ENCODE peak calls at places on chromosomes 1 and 21, in seven cellular contexts. Y is activated CD4-positive, alpha-beta T cell treated with anti-CD3 and anti-CD28 coated beads for 4 hours; J is GM04503; O is stromal cell of bone marrow; X is omental fat pad; T is ELF-1; S is stimulated activated CD8-positive, alpha-beta memory T cell treated with anti-CD3 and anti-CD28 coated beads, Interleukin-7, amount 100 ng/mL, for 1 hour. A is an unnamed sample.

GRCh38 chr1:24735619-24736375 is 9.4 kb upstream of the CLIC4 start:
- DNase-seq in Y (no peak), J (no peak), O (no peak), X (no peak), T (peak; percentile 60), S (no peak), A (no peak)

GRCh38 chr1:164706596-164706995 is 147.6 kb downstream of the PBX1 start:
- DNase-seq in Y (no peak), J (no peak), O (no peak), X (no peak), T (no peak), S (no peak), A (no peak)

GRCh38 chr21:44987301-44987885 is 47.6 kb downstream of the SLX9 start:
- DNase-seq in Y (no peak), J (no peak), O (no peak), X (no peak), T (no peak), S (no peak), A (no peak)

GRCh38 chr1:76901158-76901767 is 34.0 kb downstream of the ST6GALNAC5 start:
- DNase-seq in Y (peak; percentile 20), J (no peak), O (peak; percentile 42), X (no peak), T (peak; percentile 80), S (no peak), A (no peak)

GRCh38 chr1:208595745-208596144 is 351.6 kb upstream of the PLXNA2 start:
- DNase-seq in Y (no peak), J (peak; percentile 72), O (peak; percentile 25), X (no peak), T (peak; percentile 10), S (no peak), A (no peak)

GRCh38 chr1:70528591-70529333 is 117.7 kb downstream of the CTH start:
- DNase-seq in Y (no peak), J (peak; percentile 6), O (no peak), X (no peak), T (peak; percentile 42), S (no peak), A (no peak)

GRCh38 chr1:167455786-167456446 is 62.4 kb downstream of the CD247 start:
- DNase-seq in Y (peak; percentile 36), J (no peak), O (no peak), X (no peak), T (no peak), S (no peak), A (no peak)

GRCh38 chr1:156394835-156395461 is 25.9 kb downstream of the RHBG start:
- DNase-seq in Y (no peak), J (no peak), O (no peak), X (no peak), T (no peak), S (no peak), A (no peak)

GRCh38 chr1:91406773-91407389 is 2.2 kb upstream of the HFM1 start:
- DNase-seq in Y (no peak), J (no peak), O (no peak), X (no peak), T (no peak), S (no peak), A (no peak)

GRCh38 chr1:42915456-42915855 is 43.2 kb downstream of the SLC2A1 start:
- DNase-seq in Y (no peak), J (no peak), O (no peak), X (no peak), T (no peak), S (no peak), A (no peak)

GRCh38 chr1:229714964-229715603 is 89.0 kb downstream of the URB2 start:
- DNase-seq in Y (peak; percentile 31), J (no peak), O (no peak), X (no peak), T (peak; percentile 84), S (no peak), A (peak; percentile 67)

GRCh38 chr1:63475761-63476160 is 47.3 kb downstream of the ITGB3BP start:
- DNase-seq in Y (no peak), J (no peak), O (no peak), X (no peak), T (no peak), S (no peak), A (no peak)

GRCh38 chr1:184672013-184672726 is 82.5 kb downstream of the EDEM3 start:
- DNase-seq in Y (no peak), J (no peak), O (no peak), X (no peak), T (no peak), S (no peak), A (no peak)

GRCh38 chr1:77832889-77833288 is 53.4 kb downstream of the MIGA1 start:
- DNase-seq in Y (no peak), J (peak; percentile 97), O (peak; percentile 93), X (no peak), T (no peak), S (no peak), A (no peak)

GRCh38 chr1:8396083-8396911 is 78.4 kb downstream of the SLC45A1 start:
- DNase-seq in Y (no peak), J (peak; percentile 58), O (no peak), X (no peak), T (peak; percentile 34), S (no peak), A (no peak)

GRCh38 chr1:83832194-83832593 is 166.7 kb downstream of the TTLL7 start:
- DNase-seq in Y (no peak), J (no peak), O (no peak), X (no peak), T (no peak), S (no peak), A (no peak)

GRCh38 chr1:155929057-155929456 is 5.2 kb downstream of the KHDC4 start:
- DNase-seq in Y (no peak), J (no peak), O (no peak), X (no peak), T (no peak), S (no peak), A (no peak)

GRCh38 chr1:99659755-99660210 is 13.9 kb downstream of the PALMD start:
- DNase-seq in Y (no peak), J (no peak), O (no peak), X (no peak), T (no peak), S (no peak), A (peak; percentile 36)

GRCh38 chr1:239706245-239706892 is 320.0 kb downstream of the CHRM3 start:
- DNase-seq in Y (no peak), J (no peak), O (no peak), X (no peak), T (no peak), S (no peak), A (no peak)

GRCh38 chr1:247096958-247097357 is 7.2 kb downstream of the ZNF669 start:
- DNase-seq in Y (no peak), J (no peak), O (no peak), X (no peak), T (no peak), S (no peak), A (no peak)

GRCh38 chr1:184823080-184823479 is 68.4 kb upstream of the EDEM3 start:
- DNase-seq in Y (no peak), J (no peak), O (no peak), X (no peak), T (no peak), S (no peak), A (no peak)

GRCh38 chr1:150322310-150322709 is 977 bp downstream of the PRPF3 start:
- DNase-seq in Y (no peak), J (peak; percentile 6), O (no peak), X (no peak), T (no peak), S (no peak), A (no peak)

GRCh38 chr1:22920026-22920733 is 52.5 kb downstream of the LACTBL1 start:
- DNase-seq in Y (no peak), J (no peak), O (no peak), X (no peak), T (no peak), S (no peak), A (no peak)

GRCh38 chr1:43645461-43645860 is 4.5 kb upstream of the KDM4A start:
- DNase-seq in Y (no peak), J (no peak), O (no peak), X (no peak), T (no peak), S (no peak), A (no peak)

GRCh38 chr21:35046223-35046690 is 2.8 kb downstream of the RUNX1 start:
- DNase-seq in Y (peak; percentile 39), J (no peak), O (no peak), X (no peak), T (no peak), S (no peak), A (no peak)

GRCh38 chr1:170856455-170856854 is 78.9 kb upstream of the MROH9 start:
- DNase-seq in Y (no peak), J (no peak), O (no peak), X (no peak), T (no peak), S (no peak), A (no peak)

GRCh38 chr1:247576514-247576913 is 11.6 kb upstream of the OR2G2 start:
- DNase-seq in Y (no peak), J (no peak), O (no peak), X (no peak), T (no peak), S (no peak), A (no peak)

GRCh38 chr1:221718391-221719277 is 23.3 kb downstream of the DUSP10 start:
- DNase-seq in Y (no peak), J (peak; percentile 99), O (peak; percentile 85), X (no peak), T (peak; percentile 12), S (no peak), A (no peak)

GRCh38 chr1:28737245-28738137 is 751 bp downstream of the YTHDF2 start:
- DNase-seq in Y (peak; percentile 42), J (no peak), O (no peak), X (peak; percentile 24), T (peak; percentile 80), S (peak; percentile 10), A (no peak)

GRCh38 chr1:2945821-2946231 is 75.4 kb upstream of the ACTRT2 start:
- DNase-seq in Y (no peak), J (no peak), O (no peak), X (no peak), T (no peak), S (no peak), A (no peak)

GRCh38 chr1:150414592-150414991 is 50.6 kb downstream of the RPRD2 start:
- DNase-seq in Y (no peak), J (no peak), O (no peak), X (no peak), T (no peak), S (no peak), A (no peak)

GRCh38 chr1:116754203-116754977 is at the start of gene CD2:
- DNase-seq in Y (peak; percentile 62), J (no peak), O (no peak), X (no peak), T (no peak), S (no peak), A (no peak)

GRCh38 chr1:63659448-63659847 is 66.2 kb downstream of the PGM1 start:
- DNase-seq in Y (no peak), J (no peak), O (no peak), X (no peak), T (no peak), S (no peak), A (no peak)

A was measured in breast epithelium.